ENCODE peak calls at places on chromosomes 16 and 17, in seven cellular contexts. G is GM23248, B is GM23338, O is OCI-LY7, M is SK-N-SH, T is PC-3, E is HCT116. P is an unnamed sample.

GRCh38 chr16:28569011-28569410 is 15.3 kb downstream of the SGF29 start:
- DNase-seq in G (peak; percentile 57), B (no peak), O (no peak), M (no peak), T (no peak), E (no peak), P (no peak)

GRCh38 chr16:89314357-89314756 is 96.9 kb downstream of the ZNF778 start:
- DNase-seq in G (no peak), B (no peak), O (no peak), M (no peak), T (no peak), E (no peak), P (no peak)

GRCh38 chr17:75516619-75517276 is 420 bp downstream of the TSEN54 start:
- DNase-seq in G (peak; percentile 67), B (peak; percentile 46), O (peak; percentile 65), M (no peak), T (peak; percentile 21), E (no peak), P (peak; percentile 23)

GRCh38 chr16:4691666-4692412 is 1.5 kb upstream of the NUDT16L1 start:
- DNase-seq in G (no peak), B (no peak), O (no peak), M (peak; percentile 44), T (no peak), E (no peak), P (no peak)

GRCh38 chr16:13005836-13006235 is 104.4 kb downstream of the SHISA9 start:
- DNase-seq in G (no peak), B (no peak), O (no peak), M (no peak), T (no peak), E (no peak), P (no peak)

GRCh38 chr17:18251204-18251603 is 7.3 kb downstream of the FLII start:
- DNase-seq in G (no peak), B (no peak), O (no peak), M (no peak), T (no peak), E (no peak), P (no peak)

GRCh38 chr17:48646183-48647102 is 20.3 kb upstream of the HOXB9 start:
- DNase-seq in G (no peak), B (peak; percentile 68), O (no peak), M (peak; percentile 23), T (no peak), E (peak; percentile 53), P (no peak)

GRCh38 chr17:64411999-64412771 is 21.5 kb upstream of the PECAM1 start:
- DNase-seq in G (peak; percentile 39), B (peak; percentile 86), O (peak; percentile 92), M (no peak), T (no peak), E (no peak), P (no peak)

GRCh38 chr17:66542183-66542966 is 240.0 kb downstream of the PRKCA start:
- DNase-seq in G (peak; percentile 51), B (no peak), O (peak; percentile 59), M (peak; percentile 50), T (peak; percentile 66), E (no peak), P (peak; percentile 89)

GRCh38 chr17:42227849-42228696 is 33.8 kb upstream of the GHDC start:
- DNase-seq in G (peak; percentile 16), B (no peak), O (no peak), M (no peak), T (no peak), E (no peak), P (no peak)

GRCh38 chr17:4465786-4466185 is 32.0 kb downstream of the SPNS3 start:
- DNase-seq in G (no peak), B (no peak), O (no peak), M (no peak), T (no peak), E (no peak), P (no peak)

DNA sequence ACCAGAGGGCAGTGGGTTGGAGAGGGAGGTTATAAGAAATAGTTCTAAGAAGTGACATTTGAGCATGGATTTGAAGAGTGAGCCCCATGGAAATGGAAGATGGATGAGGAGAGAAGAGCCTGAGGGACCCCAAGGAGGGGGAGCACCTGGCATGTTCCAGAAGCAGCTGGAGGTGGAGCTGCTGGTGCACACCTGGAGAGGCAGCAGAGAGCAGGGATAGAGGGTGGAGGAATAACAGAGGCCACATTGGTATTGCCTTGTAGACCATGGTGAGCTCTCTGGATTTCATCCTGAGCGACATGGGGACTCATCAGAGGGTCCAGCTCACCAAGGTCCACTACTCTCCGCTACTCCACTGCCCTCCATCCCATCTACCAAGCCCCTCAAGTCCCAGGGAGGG is 22.3 kb upstream of the KDM8 start:
- DNase-seq in G (no peak), B (peak; percentile 45), O (peak; percentile 26), M (peak; percentile 16), T (no peak), E (no peak), P (no peak)
- H2AFZ ChIP-seq in G (no peak overlapping the region), B (no peak overlapping the region), O (no peak overlapping the region), M (no peak overlapping the region), T (no peak overlapping the region), E (no peak overlapping the region), P (no peak overlapping the region)

GRCh38 chr17:12537436-12537835 is 128.3 kb upstream of the MYOCD start:
- DNase-seq in G (no peak), B (no peak), O (no peak), M (no peak), T (no peak), E (no peak), P (no peak)

GRCh38 chr17:12536021-12536420 is 129.7 kb upstream of the MYOCD start:
- DNase-seq in G (no peak), B (no peak), O (no peak), M (no peak), T (no peak), E (no peak), P (no peak)

GRCh38 chr17:12538003-12538402 is 127.7 kb upstream of the MYOCD start:
- DNase-seq in G (no peak), B (no peak), O (no peak), M (no peak), T (no peak), E (no peak), P (no peak)

GRCh38 chr17:12536472-12536871 is 129.2 kb upstream of the MYOCD start:
- DNase-seq in G (peak; percentile 5), B (no peak), O (no peak), M (no peak), T (no peak), E (no peak), P (no peak)
- H3K4me2 ChIP-seq in G (no peak overlapping the region), B (no peak overlapping the region), O (no peak overlapping the region), M (no peak overlapping the region), T (no peak overlapping the region), E (no peak overlapping the region), P (no peak overlapping the region)

GRCh38 chr16:23107878-23108277 is 41.4 kb downstream of the USP31 start:
- DNase-seq in G (no peak), B (no peak), O (no peak), M (no peak), T (no peak), E (no peak), P (no peak)

GRCh38 chr16:23104032-23104955 is 45.0 kb downstream of the USP31 start:
- DNase-seq in G (no peak), B (no peak), O (no peak), M (no peak), T (no peak), E (no peak), P (no peak)

GRCh38 chr16:23103603-23104002 is 45.6 kb downstream of the USP31 start:
- DNase-seq in G (no peak), B (no peak), O (no peak), M (no peak), T (no peak), E (no peak), P (no peak)

GRCh38 chr16:23107117-23107516 is 42.1 kb downstream of the USP31 start:
- DNase-seq in G (no peak), B (no peak), O (no peak), M (no peak), T (no peak), E (no peak), P (no peak)

DNA sequence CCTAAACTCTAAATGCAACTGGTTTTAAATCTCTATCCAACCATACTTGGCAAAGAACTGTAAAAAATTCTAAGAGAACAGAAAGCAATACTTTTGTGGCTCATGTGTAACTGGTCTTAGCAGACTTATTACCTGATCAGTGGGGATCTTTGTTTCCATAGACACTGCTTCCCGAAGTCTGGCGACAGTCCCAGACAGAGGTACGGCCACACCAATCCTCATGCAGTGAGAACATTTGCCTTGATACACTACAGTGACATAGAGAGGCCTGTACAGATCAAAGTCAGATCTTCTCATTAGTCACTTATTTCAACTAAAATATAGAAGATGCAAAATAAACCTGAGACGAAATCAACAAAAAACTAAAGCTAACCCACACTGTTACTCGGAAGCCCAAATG is 43.9 kb downstream of the USP31 start:
- DNase-seq in G (no peak), B (no peak), O (no peak), M (no peak), T (no peak), E (no peak), P (no peak)
- TF ChIP-seq EZH2phosphoT487 in G (no peak), B (no peak), O (no peak), M (no peak), T (no peak), E (no peak), P (no peak)

GRCh38 chr17:39217734-39218369 is 7.9 kb downstream of the STAC2 start:
- DNase-seq in G (no peak), B (no peak), O (no peak), M (no peak), T (no peak), E (no peak), P (no peak)
- H2AFZ ChIP-seq in G (no peak overlapping the region), B (peak overlapping the region; percentile 38), O (no peak overlapping the region), M (no peak overlapping the region), T (no peak overlapping the region), E (no peak overlapping the region), P (no peak overlapping the region)